ENCODE peak calls at places on chromosomes 3 and 15, in four cellular contexts. One of them, this sample, is unnamed.

GRCh38 chr15:88385078-88385700 is 82.0 kb downstream of the MRPL46 start:
- DNase-seq in memory B cell: no peak
- DNase-seq in activated gamma-delta T cell treated with Interleukin-2 at 50 U/mL for 16 hours: no peak
- DNase-seq in aorta: no peak
- DNase-seq in this sample: no peak

GRCh38 chr3:72306800-72307341 is 521.9 kb upstream of the PROK2 start:
- DNase-seq in activated gamma-delta T cell treated with Interleukin-2 at 50 U/mL for 16 hours: no peak
- DNase-seq in aorta: no peak
- DNase-seq in memory B cell: no peak
- DNase-seq in this sample: peak; percentile 66

GRCh38 chr3:189529468-189529867 is 101.7 kb upstream of the TP63 start:
- DNase-seq in aorta: no peak
- DNase-seq in memory B cell: no peak
- DNase-seq in activated gamma-delta T cell treated with Interleukin-2 at 50 U/mL for 16 hours: no peak
- DNase-seq in this sample: no peak

GRCh38 chr3:129824926-129825541 is 68.5 kb downstream of the TMCC1 start:
- DNase-seq in activated gamma-delta T cell treated with Interleukin-2 at 50 U/mL for 16 hours: peak; percentile 42
- DNase-seq in memory B cell: peak; percentile 48
- DNase-seq in aorta: no peak
- DNase-seq in this sample: no peak

GRCh38 chr3:16236856-16237393 is 27.8 kb downstream of the DPH3 start:
- DNase-seq in activated gamma-delta T cell treated with Interleukin-2 at 50 U/mL for 16 hours: no peak
- DNase-seq in aorta: no peak
- DNase-seq in memory B cell: no peak
- DNase-seq in this sample: no peak

GRCh38 chr15:100116416-100117190 is 225.2 kb downstream of the ADAMTS17 start:
- DNase-seq in activated gamma-delta T cell treated with Interleukin-2 at 50 U/mL for 16 hours: no peak
- DNase-seq in memory B cell: no peak
- DNase-seq in aorta: no peak
- DNase-seq in this sample: no peak

GRCh38 chr3:171781711-171782127 is 28.6 kb downstream of the PLD1 start:
- DNase-seq in activated gamma-delta T cell treated with Interleukin-2 at 50 U/mL for 16 hours: no peak
- DNase-seq in memory B cell: no peak
- DNase-seq in aorta: no peak
- DNase-seq in this sample: no peak

GRCh38 chr15:87645723-87646122 is 610.8 kb downstream of the NTRK3 start:
- DNase-seq in memory B cell: no peak
- DNase-seq in aorta: no peak
- DNase-seq in activated gamma-delta T cell treated with Interleukin-2 at 50 U/mL for 16 hours: no peak
- DNase-seq in this sample: no peak

GRCh38 chr15:101193063-101193712 is 58.7 kb downstream of the CHSY1 start:
- DNase-seq in aorta: peak; percentile 83
- DNase-seq in activated gamma-delta T cell treated with Interleukin-2 at 50 U/mL for 16 hours: no peak
- DNase-seq in memory B cell: no peak
- DNase-seq in this sample: peak; percentile 71

GRCh38 chr3:8210752-8211405 is 290.7 kb upstream of the LMCD1 start:
- DNase-seq in aorta: no peak
- DNase-seq in memory B cell: no peak
- DNase-seq in activated gamma-delta T cell treated with Interleukin-2 at 50 U/mL for 16 hours: no peak
- DNase-seq in this sample: no peak

GRCh38 chr15:85763157-85763556 is 31.6 kb downstream of the KLHL25 start:
- DNase-seq in aorta: no peak
- DNase-seq in memory B cell: no peak
- DNase-seq in activated gamma-delta T cell treated with Interleukin-2 at 50 U/mL for 16 hours: no peak
- DNase-seq in this sample: peak; percentile 47

This sample was measured in kidney.